ENCODE peak calls at places on chromosomes 4 and X, in four cellular contexts. J, B, X and D are unnamed samples.

GRCh38 chrX:79290596-79290995 is 76.5 kb downstream of the ITM2A start:
- DNase-seq in X (no peak), B (no peak), J (no peak), D (no peak)

GRCh38 chr4:159171287-159171686 is 68.4 kb downstream of the RAPGEF2 start:
- DNase-seq in B (no peak), J (no peak), X (no peak), D (no peak)

GRCh38 chrX:15790766-15791380 is 589 bp downstream of the ZRSR2 start:
- DNase-seq in J (no peak), X (peak), B (peak), D (peak)

GRCh38 chrX:129706395-129707072 is 32.2 kb upstream of the XPNPEP2 start:
- DNase-seq in J (no peak), B (peak), X (no peak), D (no peak)

GRCh38 chr4:84878090-84878489 is 88.4 kb downstream of the WDFY3 start:
- DNase-seq in B (no peak), X (no peak), J (no peak), D (peak)

GRCh38 chrX:115689931-115690330 is 129.0 kb downstream of the PLS3 start:
- DNase-seq in J (no peak), X (no peak), B (no peak), D (peak)

GRCh38 chr4:123055943-123056342 is 133.5 kb upstream of the NUDT6 start:
- DNase-seq in B (no peak), J (no peak), X (no peak), D (peak)

GRCh38 chr4:4577359-4577875 is 35.6 kb upstream of the STX18 start:
- DNase-seq in X (no peak), J (no peak), B (no peak), D (no peak)

GRCh38 chr4:83074086-83074704 is 39.2 kb downstream of the COPS4 start:
- DNase-seq in J (peak), X (peak), B (no peak), D (peak)

GRCh38 chr4:73156394-73156793 is 86.9 kb upstream of the COX18 start:
- DNase-seq in B (no peak), X (no peak), J (no peak), D (no peak)

GRCh38 chrX:16946361-16946964 is at the start of gene REPS2:
- DNase-seq in X (peak), J (peak), B (peak), D (peak)

GRCh38 chrX:69060631-69061408 is 104.4 kb downstream of the PJA1 start:
- DNase-seq in B (peak), J (peak), X (peak), D (peak)

GRCh38 chrX:1361275-1361674 is 24.7 kb downstream of the IL3RA start:
- DNase-seq in X (no peak), B (no peak), J (no peak), D (no peak)

GRCh38 chrX:19875051-19875432 is 12.4 kb downstream of the SH3KBP1 start:
- DNase-seq in J (no peak), X (peak), B (no peak), D (peak)

GRCh38 chrX:40058719-40059118 is 39.0 kb downstream of the BCOR start:
- DNase-seq in B (peak), J (peak), X (no peak), D (no peak)

GRCh38 chr4:29326816-29327215 is 1393.4 kb upstream of the PCDH7 start:
- DNase-seq in B (no peak), J (no peak), X (no peak), D (peak)

GRCh38 chr4:176443646-176444409 is 124.1 kb downstream of the SPCS3 start:
- DNase-seq in B (no peak), J (no peak), X (no peak), D (no peak)

GRCh38 chrX:50484662-50485061 is 14.0 kb upstream of the DGKK start:
- DNase-seq in B (no peak), J (no peak), X (no peak), D (no peak)

GRCh38 chr4:148540622-148541326 is 98.6 kb upstream of the NR3C2 start:
- DNase-seq in X (no peak), J (peak), B (no peak), D (no peak)

GRCh38 chr4:42313872-42314271 is 83.4 kb upstream of the SHISA3 start:
- DNase-seq in X (no peak), J (no peak), B (no peak), D (no peak)

GRCh38 chr4:75169020-75169814 is 236.3 kb downstream of the PARM1 start:
- DNase-seq in J (no peak), B (no peak), X (no peak), D (no peak)

GRCh38 chrX:68045008-68045577 is 388.2 kb downstream of the OPHN1 start:
- DNase-seq in B (no peak), X (no peak), J (no peak), D (peak)

GRCh38 chr4:141815646-141816045 is 179.3 kb downstream of the IL15 start:
- DNase-seq in J (no peak), X (no peak), B (no peak), D (no peak)

GRCh38 chr4:1494416-1495315 is 88.4 kb upstream of the NKX1-1 start:
- DNase-seq in B (no peak), X (peak), J (no peak), D (no peak)

GRCh38 chrX:30150196-30150895 is 65.0 kb upstream of the MAGEB2 start:
- DNase-seq in X (no peak), B (no peak), J (no peak), D (peak)

GRCh38 chrX:7170903-7171302 is 22.9 kb upstream of the PUDP start:
- DNase-seq in B (peak), J (peak), X (peak), D (no peak)

GRCh38 chr4:41887821-41888699 is 47.2 kb upstream of the TMEM33 start:
- DNase-seq in J (peak), B (peak), X (peak), D (peak)

GRCh38 chr4:137610960-137611359 is 78.7 kb upstream of the PCDH18 start:
- DNase-seq in B (no peak), J (no peak), X (peak), D (peak)

GRCh38 chr4:16007471-16008095 is 44.6 kb upstream of the FGFBP2 start:
- DNase-seq in J (no peak), X (no peak), B (no peak), D (no peak)

GRCh38 chrX:150683536-150684146 is 9.6 kb upstream of the MTMR1 start:
- DNase-seq in X (peak), J (no peak), B (no peak), D (peak)

GRCh38 chr4:33924239-33924638 is 2320.1 kb downstream of the ARAP2 start:
- DNase-seq in J (no peak), X (no peak), B (no peak), D (peak)
- TF ChIP-seq POLR2A in J (no peak), X (no peak), B (no peak), D (no peak)

DNA sequence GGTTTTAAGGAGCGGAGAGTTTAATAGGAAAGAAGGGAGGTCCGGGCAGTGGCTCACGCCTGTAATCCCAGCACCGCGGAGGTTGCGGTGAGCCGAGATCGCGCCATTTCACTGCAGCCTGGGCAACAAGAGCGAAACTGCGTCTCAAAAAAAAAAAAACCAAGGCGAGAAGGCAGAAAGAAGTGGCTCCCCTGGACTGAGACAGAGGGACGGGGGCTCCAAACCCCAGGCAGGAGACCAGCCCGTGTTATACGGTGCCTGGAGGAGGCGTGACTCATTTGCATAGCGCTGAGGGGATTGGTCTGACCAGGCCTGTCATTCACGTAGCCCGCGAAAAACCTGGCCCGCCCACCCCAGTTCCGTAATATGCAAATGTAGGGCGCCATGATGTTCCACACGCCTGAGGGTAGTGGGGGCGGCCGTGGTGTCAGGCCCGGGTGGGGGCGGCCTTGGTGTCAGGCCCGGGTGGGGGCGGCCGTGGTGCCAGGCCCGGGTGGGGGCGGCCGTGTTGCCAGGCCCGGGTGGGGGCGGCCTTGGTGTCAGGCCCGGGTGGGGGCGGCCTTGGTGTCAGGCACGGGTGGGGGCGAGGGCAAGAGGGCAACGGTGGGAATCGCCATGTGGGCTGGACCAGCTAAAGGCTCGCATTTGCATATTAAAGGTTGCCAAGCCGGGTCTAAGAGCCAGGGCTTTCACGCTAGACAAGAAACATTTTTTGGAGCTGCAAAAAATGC is 2.1 kb downstream of the PLCXD1 start:
- DNase-seq in J (peak), B (peak), X (peak), D (peak)
- TF ChIP-seq POLR2A in J (no peak), B (no peak), X (peak), D (peak)

DNA sequence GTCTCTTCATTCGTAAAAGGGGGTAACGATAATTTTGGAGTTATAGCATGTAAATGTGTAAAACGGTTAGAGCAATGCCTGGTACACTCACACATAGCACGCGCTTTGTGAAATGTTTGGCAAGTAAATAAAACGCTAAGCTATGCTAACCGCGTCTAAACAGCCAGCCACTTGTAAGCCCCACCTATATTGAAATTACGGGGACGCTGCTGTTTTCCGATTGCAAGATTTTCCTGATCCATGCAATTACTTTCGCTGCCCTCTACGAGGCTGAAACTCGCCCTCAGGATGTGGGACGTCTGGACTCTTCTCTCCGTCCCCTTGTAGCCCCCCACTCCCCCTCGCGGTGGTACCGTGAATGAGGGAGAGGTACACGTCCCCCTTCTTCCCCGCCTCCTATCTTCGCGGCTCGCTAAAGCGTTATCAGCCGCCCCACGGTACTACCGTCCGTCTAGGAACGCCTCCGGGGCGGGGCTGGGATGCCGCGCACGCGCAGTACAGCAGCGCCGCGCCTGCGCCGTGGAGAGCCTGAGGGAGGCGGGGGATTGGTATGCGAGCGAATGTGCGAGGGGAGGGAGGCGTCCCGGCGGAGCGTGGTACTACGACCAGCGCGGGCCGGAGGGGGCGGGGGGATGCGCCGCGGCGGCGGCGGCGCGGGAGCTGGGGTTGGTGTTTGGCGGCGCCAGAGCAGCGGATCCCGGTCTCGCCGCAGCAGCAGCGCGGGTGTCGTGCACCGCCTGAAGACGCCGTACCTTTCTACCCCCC is at the start of gene STIM2:
- DNase-seq in X (peak), B (peak), J (peak), D (peak)
- TF ChIP-seq POLR2A in X (peak), B (peak), J (peak), D (peak)

DNA sequence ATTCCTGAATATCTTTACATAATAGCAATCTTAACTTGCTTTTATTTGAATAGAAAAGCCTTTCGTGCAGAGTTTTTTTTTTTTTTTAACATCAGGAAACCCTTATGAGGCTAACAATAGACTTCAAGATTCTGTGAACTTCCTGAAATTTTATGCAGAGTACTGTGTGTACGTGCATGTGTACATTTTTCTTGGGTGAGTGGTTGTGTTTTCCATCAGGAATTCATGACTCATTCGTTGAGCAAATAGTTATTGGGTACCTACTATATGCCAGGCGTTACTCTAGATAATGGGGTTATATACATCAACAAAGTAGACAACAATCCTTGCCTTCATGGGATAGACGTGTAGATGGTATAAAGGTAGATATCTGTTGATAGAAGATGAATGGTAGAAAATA is 59.1 kb downstream of the MRPL1 start:
- DNase-seq in X (no peak), J (no peak), B (no peak), D (peak)
- TF ChIP-seq POLR2A in X (no peak), J (no peak), B (no peak), D (no peak)

GRCh38 chr4:74157743-74158560 is at the start of gene MTHFD2L:
- DNase-seq in X (peak), J (peak), B (peak), D (peak)
- TF ChIP-seq POLR2A in X (peak), J (peak), B (peak), D (peak)

GRCh38 chrX:109733658-109734022 is 583 bp upstream of the ACSL4 start:
- DNase-seq in X (no peak), J (no peak), B (no peak), D (no peak)
- TF ChIP-seq POLR2A in X (no peak), J (no peak), B (no peak), D (no peak)

DNA sequence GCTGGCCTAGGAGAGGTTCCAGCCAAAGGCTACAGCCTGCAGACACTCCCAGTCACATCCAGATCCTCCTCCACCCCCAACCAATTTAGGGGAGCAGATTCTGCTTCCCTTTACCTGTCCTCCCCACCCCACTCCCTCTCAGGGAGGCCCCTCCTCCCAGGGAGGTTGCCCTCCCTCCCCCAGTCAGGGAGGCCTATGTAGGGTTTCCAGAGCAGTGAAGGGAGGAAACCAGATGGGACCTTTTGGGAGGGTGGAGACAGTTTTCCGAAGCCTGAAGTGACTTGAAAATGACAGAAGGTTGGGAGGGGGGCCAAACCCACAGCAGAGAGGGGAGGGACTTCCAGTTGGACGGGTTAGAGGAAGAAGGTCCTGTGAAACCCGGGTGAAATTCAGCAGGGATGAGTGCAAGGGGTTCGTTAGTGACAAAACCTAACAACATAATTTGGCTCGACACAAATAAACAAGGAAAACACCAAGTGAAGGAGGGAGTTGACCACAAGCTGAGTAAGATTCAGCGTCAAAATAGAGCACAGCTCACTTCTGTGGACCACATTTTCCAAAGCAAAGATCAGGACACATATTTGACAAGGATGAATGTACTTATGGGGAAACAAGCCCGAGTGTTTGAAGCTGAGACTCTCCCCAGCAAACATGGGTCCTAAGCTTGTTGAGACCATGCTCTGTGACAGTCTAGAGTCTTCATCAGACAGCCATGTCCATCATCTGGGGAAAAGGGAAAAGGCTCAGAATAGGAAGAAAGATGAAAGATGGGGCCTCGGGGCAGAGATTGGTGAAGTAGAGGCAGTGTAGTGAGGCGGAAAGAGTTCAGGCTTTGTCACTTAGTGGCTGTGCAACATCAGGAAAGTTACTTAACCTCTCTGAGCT is 46.4 kb downstream of the PRPS1 start:
- DNase-seq in X (peak), B (peak), J (peak), D (no peak)
- TF ChIP-seq POLR2A in X (no peak), B (no peak), J (peak), D (no peak)

GRCh38 chr4:88587285-88587684 is 5.0 kb upstream of the HERC3 start:
- DNase-seq in B (no peak), J (no peak), X (no peak), D (no peak)

GRCh38 chr4:88597970-88598369 is 5.7 kb downstream of the HERC3 start:
- DNase-seq in B (no peak), J (no peak), X (no peak), D (no peak)

GRCh38 chr4:88592600-88593448 is 544 bp downstream of the HERC3 start:
- DNase-seq in X (peak), B (peak), J (peak), D (peak)

DNA sequence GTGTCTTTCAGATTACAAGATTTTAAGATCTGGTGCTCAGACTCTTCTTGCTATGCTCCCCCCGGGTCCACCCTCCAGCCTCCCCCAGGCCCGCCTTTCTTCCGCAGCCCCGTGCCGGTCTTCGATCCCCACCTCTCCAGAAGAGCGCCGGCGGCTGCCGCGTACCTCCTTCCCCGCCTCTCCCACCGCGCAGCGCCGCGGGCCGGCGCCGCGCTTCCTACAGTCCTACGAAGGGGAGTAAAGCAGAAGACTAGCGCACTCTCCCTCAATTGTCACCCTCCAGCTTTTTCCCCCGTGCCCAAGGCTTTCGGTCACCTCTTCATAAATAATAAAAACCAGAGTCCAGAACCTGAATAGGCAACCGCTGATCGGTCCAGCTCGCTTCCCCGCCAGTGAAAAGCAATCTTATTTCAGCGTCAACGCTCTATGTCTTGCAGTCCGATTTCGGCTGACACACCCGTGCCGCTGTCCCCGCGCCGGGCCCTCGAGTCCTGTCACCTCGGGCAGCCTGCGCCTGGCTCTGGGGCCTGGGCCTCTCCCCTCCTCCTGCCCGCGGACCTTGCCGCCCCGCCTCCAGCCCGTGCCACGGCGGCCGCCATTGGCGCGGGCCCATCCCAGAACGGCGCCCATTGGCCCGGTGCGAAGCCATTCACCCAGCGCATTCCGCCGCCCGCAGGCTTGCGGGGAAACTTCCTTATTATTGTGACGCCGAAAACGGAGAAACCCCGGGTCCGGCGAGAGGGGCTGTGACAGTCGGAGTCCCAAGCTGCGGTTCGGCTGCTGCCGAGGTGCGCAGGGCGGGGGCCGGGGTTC is at the start of gene HERC3:
- DNase-seq in B (peak), X (peak), J (peak), D (peak)
- TF ChIP-seq POLR2A in B (no peak), X (peak), J (peak), D (peak)